ENCODE peak calls at places on chromosomes 5 and 9, in five cellular contexts. A is mesendoderm, R is H9, Z is IMR-90, H is neuronal stem cell. X is an unnamed sample.

GRCh38 chr5:42951169-42951846 is 88.8 kb downstream of the ANXA2R start:
- DNase-seq in A (no peak), R (no peak), Z (peak), H (no peak), X (no peak)

GRCh38 chr9:96391021-96391765 is 7.7 kb upstream of the SLC35D2 start:
- DNase-seq in A (no peak), R (no peak), Z (peak), H (no peak), X (peak)

GRCh38 chr5:67290620-67291019 is 94.0 kb upstream of the CD180 start:
- DNase-seq in A (no peak), R (no peak), Z (no peak), H (no peak), X (no peak)

GRCh38 chr5:133884525-133885311 is 83.7 kb downstream of the C5orf15 start:
- DNase-seq in A (no peak), R (no peak), Z (no peak), H (no peak), X (peak)

GRCh38 chr5:78746990-78747389 is 98.4 kb upstream of the LHFPL2 start:
- DNase-seq in A (no peak), R (peak), Z (no peak), H (no peak), X (no peak)

GRCh38 chr9:85702191-85702590 is 39.6 kb downstream of the AGTPBP1 start:
- DNase-seq in A (no peak), R (no peak), Z (no peak), H (no peak), X (no peak)

GRCh38 chr9:109816490-109816889 is 36.5 kb downstream of the PALM2AKAP2 start:
- DNase-seq in A (peak), R (no peak), Z (peak), H (no peak), X (peak)

GRCh38 chr9:114433720-114434255 is 46.0 kb upstream of the AKNA start:
- DNase-seq in A (no peak), R (no peak), Z (no peak), H (no peak), X (no peak)

GRCh38 chr5:176891331-176891958 is 7.7 kb downstream of the HK3 start:
- DNase-seq in A (no peak), R (peak), Z (no peak), H (no peak), X (no peak)

GRCh38 chr5:124180523-124181461 is 565.6 kb downstream of the ZNF608 start:
- DNase-seq in A (no peak), R (no peak), Z (peak), H (no peak), X (peak)

GRCh38 chr9:86318187-86318586 is 35.8 kb upstream of the ISCA1 start:
- DNase-seq in A (no peak), R (no peak), Z (no peak), H (no peak), X (no peak)

GRCh38 chr5:149466457-149466972 is 84.7 kb downstream of the CSNK1A1 start:
- DNase-seq in A (no peak), R (no peak), Z (peak), H (no peak), X (peak)

GRCh38 chr9:69549310-69550202 is 122.6 kb downstream of the APBA1 start:
- DNase-seq in A (peak), R (no peak), Z (peak), H (no peak), X (peak)

GRCh38 chr9:112072721-112073553 is 102.2 kb downstream of the SUSD1 start:
- DNase-seq in A (peak), R (no peak), Z (peak), H (no peak), X (peak)

DNA sequence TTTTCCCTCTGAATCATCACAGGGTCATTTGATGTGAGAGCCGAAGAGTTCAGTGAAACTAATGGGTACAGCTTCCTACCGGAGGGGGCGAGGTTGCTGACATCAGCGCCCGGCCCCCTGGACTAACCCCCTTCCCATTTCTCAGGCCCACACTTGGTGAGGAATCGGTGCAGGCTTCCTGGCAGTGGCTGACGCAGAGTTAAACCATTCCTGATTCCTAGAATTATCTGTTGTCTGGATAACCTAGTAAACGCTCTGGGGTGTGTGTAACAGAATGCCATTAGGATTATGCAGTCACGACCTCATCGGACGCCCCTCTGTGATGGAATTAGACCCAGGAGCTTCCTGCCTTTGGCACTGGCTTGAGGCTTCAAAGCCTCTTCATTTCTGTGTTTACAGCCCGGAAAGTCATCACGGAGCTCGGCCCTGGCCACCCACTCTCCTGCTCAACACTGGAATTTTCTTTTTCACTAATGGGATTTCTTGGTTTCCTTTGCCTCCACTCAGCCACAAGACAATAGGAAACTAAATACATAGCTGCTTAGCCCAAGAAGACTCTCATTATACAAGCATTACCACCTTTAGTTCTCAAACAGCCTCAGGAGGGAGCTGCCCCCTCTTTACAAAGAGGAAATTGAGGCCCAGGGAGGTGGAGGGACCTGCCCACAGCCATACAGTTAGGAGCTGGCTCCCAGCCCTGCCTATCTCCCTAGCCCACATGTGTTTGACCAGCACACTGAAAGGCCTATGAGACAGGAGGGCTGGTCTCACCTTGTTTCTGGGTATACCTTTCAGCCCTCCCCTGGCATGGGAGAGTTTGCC is 61.3 kb upstream of the RPL26L1 start:
- DNase-seq in A (no peak), R (no peak), Z (peak), H (peak), X (peak)
- H2BK120ac ChIP-seq in A (no peak), R (no peak), Z (peak), H (no peak), X (peak)

GRCh38 chr9:133866946-133867345 is 125.2 kb downstream of the VAV2 start:
- DNase-seq in A (no peak), R (no peak), Z (no peak), H (no peak), X (no peak)
- H2BK120ac ChIP-seq in A (no peak), R (no peak), Z (no peak), H (no peak), X (no peak)

GRCh38 chr9:105295986-105296385 is 51.5 kb downstream of the SLC44A1 start:
- DNase-seq in A (no peak), R (no peak), Z (no peak), H (no peak), X (peak)

GRCh38 chr9:105296889-105297288 is 52.4 kb downstream of the SLC44A1 start:
- DNase-seq in A (peak), R (no peak), Z (peak), H (peak), X (peak)

GRCh38 chr9:105296445-105296844 is 52.0 kb downstream of the SLC44A1 start:
- DNase-seq in A (no peak), R (no peak), Z (no peak), H (no peak), X (no peak)

GRCh38 chr9:105297442-105298097 is 53.1 kb downstream of the SLC44A1 start:
- DNase-seq in A (peak), R (no peak), Z (no peak), H (no peak), X (peak)

GRCh38 chr9:105299190-105299854 is 54.9 kb downstream of the SLC44A1 start:
- DNase-seq in A (peak), R (no peak), Z (peak), H (no peak), X (peak)
- H2BK120ac ChIP-seq in A (peak), R (no peak), Z (peak), H (no peak), X (peak)

GRCh38 chr5:82538339-82539034 is 260.3 kb upstream of the RPS23 start:
- DNase-seq in A (peak), R (no peak), Z (no peak), H (no peak), X (no peak)
- H2BK120ac ChIP-seq in A (no peak), R (no peak), Z (no peak), H (no peak), X (no peak)

GRCh38 chr5:159902444-159903121 is 13.7 kb upstream of the ADRA1B start:
- DNase-seq in A (no peak), R (no peak), Z (peak), H (no peak), X (peak)
- H2BK120ac ChIP-seq in A (no peak), R (no peak), Z (no peak), H (no peak), X (no peak)

GRCh38 chr5:58462154-58462553 is 2.3 kb upstream of the PLK2 start:
- DNase-seq in A (no peak), R (no peak), Z (no peak), H (no peak), X (peak)
- H2BK120ac ChIP-seq in A (no peak), R (peak), Z (peak), H (no peak), X (peak)

GRCh38 chr5:74403771-74404170 is 236.8 kb downstream of the ENC1 start:
- DNase-seq in A (no peak), R (no peak), Z (no peak), H (no peak), X (no peak)

GRCh38 chr5:74402553-74402952 is 238.0 kb downstream of the ENC1 start:
- DNase-seq in A (no peak), R (no peak), Z (no peak), H (no peak), X (no peak)

GRCh38 chr5:74401566-74402320 is 238.8 kb downstream of the ENC1 start:
- DNase-seq in A (no peak), R (no peak), Z (peak), H (no peak), X (no peak)

GRCh38 chr5:74396913-74397606 is 243.5 kb downstream of the ENC1 start:
- DNase-seq in A (no peak), R (no peak), Z (no peak), H (no peak), X (no peak)

DNA sequence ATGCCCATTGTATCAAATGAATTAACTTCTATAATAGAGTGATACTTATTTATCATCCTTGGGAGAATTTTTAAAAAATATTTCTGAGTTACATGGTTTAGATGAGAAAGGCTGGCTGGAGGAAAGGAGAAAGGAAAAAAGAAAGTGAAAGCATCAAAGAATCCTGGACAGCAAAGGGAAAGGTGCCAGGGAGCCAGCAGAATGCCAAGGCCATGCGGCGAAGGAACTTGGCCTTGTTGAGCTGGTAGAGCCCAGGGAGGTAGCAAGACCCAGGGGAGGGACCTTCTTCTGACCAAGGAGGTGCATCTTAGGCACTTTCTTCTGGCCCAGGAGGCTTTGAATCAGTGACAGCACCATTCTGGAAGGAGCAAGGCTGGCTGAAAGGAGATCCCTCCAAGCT is 240.5 kb downstream of the ENC1 start:
- DNase-seq in A (no peak), R (no peak), Z (no peak), H (no peak), X (no peak)
- H2BK120ac ChIP-seq in A (no peak), R (no peak), Z (no peak), H (no peak), X (no peak)

GRCh38 chr9:136586391-136586790 is 40.5 kb upstream of the NOTCH1 start:
- DNase-seq in A (no peak), R (no peak), Z (no peak), H (no peak), X (no peak)

GRCh38 chr9:136584401-136585328 is 38.8 kb upstream of the NOTCH1 start:
- DNase-seq in A (no peak), R (no peak), Z (no peak), H (no peak), X (no peak)

GRCh38 chr9:136582977-136583735 is 37.3 kb upstream of the NOTCH1 start:
- DNase-seq in A (no peak), R (no peak), Z (no peak), H (no peak), X (no peak)

GRCh38 chr9:136587145-136587943 is 41.5 kb upstream of the NOTCH1 start:
- DNase-seq in A (peak), R (peak), Z (peak), H (no peak), X (peak)

DNA sequence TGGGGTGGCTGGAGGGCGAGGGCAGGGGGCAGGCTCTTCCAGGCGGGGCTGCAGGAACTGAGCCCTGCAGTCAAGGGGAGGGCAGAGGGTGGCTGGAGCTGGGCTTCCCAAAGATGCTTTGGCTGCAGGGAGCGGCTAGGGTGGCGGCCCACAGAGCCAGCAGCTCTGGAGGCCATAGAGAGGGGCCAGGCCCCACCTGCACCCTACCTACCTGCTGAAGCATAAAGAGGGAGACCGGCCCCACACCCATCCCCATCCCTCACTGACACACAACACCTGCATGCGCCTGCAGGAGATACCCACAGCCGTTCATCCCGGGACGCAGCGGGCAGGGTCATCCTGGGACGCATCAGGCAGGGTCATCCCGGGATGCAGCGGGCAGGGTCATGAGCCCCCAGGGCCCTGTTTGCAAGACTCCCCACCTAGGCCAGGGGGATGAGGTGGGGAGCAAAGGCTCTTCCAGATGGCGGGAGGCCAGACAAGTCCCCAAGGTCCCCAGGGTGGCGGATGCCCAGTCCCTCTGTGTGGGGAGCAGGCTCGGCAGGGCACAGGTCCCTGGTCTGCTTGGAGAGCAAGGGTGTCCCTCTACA is 39.8 kb upstream of the NOTCH1 start:
- DNase-seq in A (no peak), R (no peak), Z (no peak), H (no peak), X (no peak)
- H2BK120ac ChIP-seq in A (no peak), R (no peak), Z (no peak), H (peak), X (peak)

GRCh38 chr9:91160599-91161464 is 200.9 kb downstream of the AUH start:
- DNase-seq in A (no peak), R (no peak), Z (no peak), H (no peak), X (no peak)
- H2BK120ac ChIP-seq in A (no peak), R (no peak), Z (peak), H (no peak), X (peak)

GRCh38 chr5:180081481-180081880 is 9.9 kb upstream of the RNF130 start:
- DNase-seq in A (no peak), R (no peak), Z (no peak), H (no peak), X (no peak)
- H2BK120ac ChIP-seq in A (no peak), R (no peak), Z (no peak), H (peak), X (no peak)